ENCODE peak calls at places on chromosomes 13 and 19, in eight cellular contexts. O is ascending aorta, B is choroid plexus epithelial cell, T is GM23338, F is GM12865, G is foreskin fibroblast, Y is retinal pigment epithelial cell, R is ovary. M is an unnamed sample.

GRCh38 chr13:37194428-37194861 is 89.0 kb upstream of the CSNK1A1L start:
- DNase-seq in F (no peak), T (no peak), Y (no peak), B (peak), R (no peak), O (no peak), G (peak), M (peak)

GRCh38 chr19:13987101-13987890 is 18.8 kb downstream of the RFX1 start:
- DNase-seq in O (no peak), R (no peak), F (no peak), G (no peak), T (no peak), B (no peak), Y (no peak), M (no peak)

GRCh38 chr19:10780368-10780767 is 55.6 kb downstream of the TMED1 start:
- DNase-seq in T (no peak), O (peak), B (peak), F (no peak), R (no peak), Y (no peak), G (no peak), M (peak)

GRCh38 chr19:53583181-53583580 is 45.2 kb downstream of the ZNF331 start:
- DNase-seq in Y (no peak), B (no peak), R (no peak), F (no peak), G (no peak), O (no peak), T (no peak), M (no peak)

GRCh38 chr19:43499042-43499441 is 5.5 kb downstream of the PHLDB3 start:
- DNase-seq in B (no peak), Y (no peak), T (no peak), F (no peak), G (no peak), O (no peak), R (no peak), M (no peak)

GRCh38 chr13:50082426-50083283 is 67.4 kb downstream of the KCNRG start:
- DNase-seq in T (peak), R (peak), F (peak), O (no peak), Y (peak), G (peak), B (peak), M (peak)

GRCh38 chr19:49987159-49987698 is 26.3 kb upstream of the SIGLEC11 start:
- DNase-seq in B (peak), R (peak), F (peak), G (peak), T (peak), O (peak), Y (peak), M (peak)

GRCh38 chr13:40653558-40654318 is 12.7 kb downstream of the FOXO1 start:
- DNase-seq in B (no peak), O (no peak), R (no peak), F (peak), G (no peak), T (peak), Y (no peak), M (no peak)

GRCh38 chr13:45242070-45242469 is 41.2 kb upstream of the KCTD4 start:
- DNase-seq in O (no peak), Y (no peak), F (no peak), B (peak), T (no peak), G (peak), R (no peak), M (peak)

GRCh38 chr13:106561551-106562170 is 6.3 kb downstream of the ARGLU1 start:
- DNase-seq in B (peak), T (no peak), G (no peak), R (no peak), F (peak), Y (no peak), O (no peak), M (no peak)

GRCh38 chr19:41928221-41928683 is at the start of gene ERFL:
- DNase-seq in B (no peak), G (no peak), O (no peak), T (peak), Y (no peak), F (no peak), R (no peak), M (no peak)
- H3K4me3 ChIP-seq in B (peak), G (peak), O (peak), T (peak), Y (peak), F (peak), R (peak), M (peak)

DNA sequence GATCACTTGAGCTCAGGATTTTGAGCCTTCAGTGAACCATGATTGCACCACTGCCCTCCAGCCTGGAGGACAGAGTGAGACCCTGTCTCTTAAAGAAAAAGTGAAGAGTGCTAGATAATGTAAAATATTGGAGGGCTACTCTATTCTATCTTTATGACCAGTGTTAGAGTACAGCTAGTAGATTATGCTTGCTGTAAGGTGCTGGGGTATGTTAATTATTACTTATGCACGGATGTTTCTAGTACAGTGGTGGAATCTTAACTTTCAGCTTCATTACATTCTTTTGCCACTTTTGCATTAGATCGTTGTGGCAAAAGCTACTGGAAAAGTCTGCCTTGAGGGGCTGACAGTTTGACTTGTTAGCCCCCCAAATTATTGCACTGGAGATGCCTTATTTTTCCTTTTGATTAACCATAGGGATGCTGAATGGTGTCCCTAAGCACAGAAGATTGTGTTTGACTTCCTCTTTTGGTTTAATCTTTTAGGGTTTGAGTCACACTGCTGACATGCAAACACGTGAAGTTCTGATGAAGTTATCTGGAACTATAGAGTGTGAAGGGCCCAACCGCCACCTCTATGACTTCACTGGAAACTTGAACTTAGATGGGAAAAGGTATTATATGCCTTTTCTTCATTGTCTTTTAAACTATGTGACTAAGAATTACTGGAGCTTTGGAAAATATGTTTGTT is 169.8 kb downstream of the ATP8A2 start:
- DNase-seq in Y (no peak), O (no peak), T (no peak), B (no peak), F (no peak), G (no peak), R (no peak), M (no peak)
- H3K4me3 ChIP-seq in Y (no peak), O (no peak), T (no peak), B (no peak), F (no peak), G (no peak), R (no peak), M (no peak)

GRCh38 chr19:30873691-30874090 is 475.5 kb downstream of the TSHZ3 start:
- DNase-seq in G (no peak), Y (no peak), T (no peak), O (no peak), F (no peak), R (no peak), B (no peak), M (no peak)
- H3K4me3 ChIP-seq in G (no peak), Y (no peak), T (no peak), O (no peak), F (no peak), R (no peak), B (no peak), M (no peak)

DNA sequence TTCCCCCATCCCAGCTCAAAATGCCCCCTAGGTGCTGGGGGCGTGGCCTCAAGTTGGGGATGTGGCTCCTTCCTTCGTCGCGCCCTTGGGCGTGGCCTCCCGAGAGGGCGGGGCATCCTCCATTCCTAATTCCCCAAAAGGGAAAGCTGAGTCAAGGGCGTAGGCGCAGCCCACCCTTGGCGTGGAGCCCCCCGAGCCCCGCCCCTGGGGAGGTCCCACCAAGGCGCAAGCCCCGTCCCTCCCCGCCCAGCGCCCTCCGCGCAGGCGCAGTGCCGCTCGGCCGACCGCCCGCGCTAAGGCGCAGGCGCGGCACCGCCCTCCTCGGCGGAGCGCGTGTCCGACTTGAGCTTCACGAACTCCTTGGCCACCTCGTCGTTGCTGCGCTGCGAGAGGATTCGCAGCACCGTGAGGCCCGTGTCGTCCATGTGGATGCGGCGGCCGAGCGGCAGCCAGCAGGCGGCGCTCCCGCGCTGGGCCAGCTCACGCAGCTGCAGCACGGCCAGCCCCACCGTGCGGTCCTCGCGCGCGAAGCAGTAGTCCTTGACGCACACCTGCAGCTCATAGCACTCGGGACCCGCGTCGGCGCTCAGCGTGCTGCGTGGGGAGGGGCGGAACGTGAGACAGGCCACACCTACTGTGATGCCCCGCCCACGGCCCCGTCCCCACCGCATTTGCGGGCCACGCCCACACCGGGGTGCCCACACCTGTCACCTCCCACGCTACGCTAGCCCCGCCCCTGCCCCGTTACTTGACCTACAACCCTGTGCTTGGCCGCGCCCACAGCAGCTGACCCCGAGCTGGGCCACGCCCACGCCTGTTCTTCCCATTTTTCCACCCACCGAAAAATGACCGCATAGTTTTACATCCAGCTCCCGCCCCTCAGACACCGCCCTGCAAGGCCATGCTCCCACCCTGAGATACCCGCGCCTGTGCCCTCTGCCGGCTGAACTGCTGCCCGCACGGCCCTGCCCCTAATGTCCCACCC is 50.6 kb downstream of the COLGALT1 start:
- DNase-seq in G (peak), F (peak), O (peak), Y (peak), R (peak), B (peak), T (peak), M (peak)
- H3K4me3 ChIP-seq in G (peak), F (peak), O (peak), Y (peak), R (peak), B (peak), T (peak), M (peak)

GRCh38 chr13:99307247-99307646 is at the start of gene GPR183:
- DNase-seq in T (no peak), Y (no peak), B (no peak), O (no peak), R (no peak), F (peak), G (no peak), M (no peak)
- H3K4me3 ChIP-seq in T (no peak), Y (no peak), B (no peak), O (peak), R (no peak), F (peak), G (no peak), M (no peak)

DNA sequence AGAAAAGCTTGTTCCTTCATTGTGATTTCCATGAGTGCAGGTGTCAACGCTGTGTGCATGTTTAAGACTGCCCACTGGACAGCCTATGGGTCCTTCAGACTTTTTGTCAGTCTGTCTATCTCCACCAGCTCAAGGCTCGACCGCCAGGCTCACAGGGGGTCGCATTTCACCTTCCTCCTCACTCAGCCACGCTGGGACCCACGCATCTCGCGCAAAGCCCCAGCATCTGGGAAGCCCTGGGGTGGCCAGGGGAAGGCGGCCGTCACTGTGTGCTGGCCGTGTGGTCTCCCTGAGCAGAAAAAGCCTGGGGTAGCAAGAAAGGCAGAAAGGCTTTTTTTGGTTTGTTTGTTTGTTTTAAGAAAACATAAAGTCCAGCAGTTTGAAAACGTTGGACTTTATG is 48.5 kb downstream of the KLF2 start:
- DNase-seq in G (no peak), B (no peak), F (no peak), Y (no peak), R (no peak), T (no peak), O (no peak), M (no peak)
- H3K4me3 ChIP-seq in G (no peak), B (no peak), F (no peak), Y (no peak), R (no peak), T (no peak), O (no peak), M (no peak)

GRCh38 chr19:16874250-16874977 is 14.4 kb upstream of the F2RL3 start:
- DNase-seq in R (no peak), B (no peak), G (no peak), O (no peak), Y (no peak), F (no peak), T (no peak), M (no peak)
- H3K4me3 ChIP-seq in R (no peak), B (no peak), G (no peak), O (no peak), Y (no peak), F (no peak), T (no peak), M (no peak)

DNA sequence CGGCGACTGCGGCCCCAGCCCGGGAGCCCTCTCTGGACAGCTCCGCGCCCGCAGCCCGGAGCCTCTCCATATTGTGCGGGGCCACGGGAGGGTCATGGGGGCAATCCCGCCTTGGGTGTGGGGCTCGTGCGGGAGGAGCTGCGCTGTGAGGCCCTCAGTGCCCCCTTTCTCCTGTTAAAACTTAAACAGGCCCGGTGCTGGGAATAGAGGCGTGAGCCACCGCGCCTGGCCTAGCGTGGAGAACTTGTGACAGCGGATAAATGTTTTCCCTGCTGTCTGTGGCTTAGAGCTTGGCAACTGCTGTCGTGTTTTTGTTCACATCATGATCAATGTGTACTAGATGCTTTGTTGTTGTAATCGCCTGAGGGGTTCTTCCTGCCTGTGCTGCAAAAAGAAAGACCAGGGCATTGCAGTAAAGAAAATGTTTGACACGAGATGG is 588 bp downstream of the ZNF844 start:
- DNase-seq in F (peak), B (peak), R (no peak), T (peak), G (peak), O (no peak), Y (no peak), M (no peak)
- H3K4me3 ChIP-seq in F (peak), B (peak), R (peak), T (peak), G (peak), O (peak), Y (peak), M (peak)

DNA sequence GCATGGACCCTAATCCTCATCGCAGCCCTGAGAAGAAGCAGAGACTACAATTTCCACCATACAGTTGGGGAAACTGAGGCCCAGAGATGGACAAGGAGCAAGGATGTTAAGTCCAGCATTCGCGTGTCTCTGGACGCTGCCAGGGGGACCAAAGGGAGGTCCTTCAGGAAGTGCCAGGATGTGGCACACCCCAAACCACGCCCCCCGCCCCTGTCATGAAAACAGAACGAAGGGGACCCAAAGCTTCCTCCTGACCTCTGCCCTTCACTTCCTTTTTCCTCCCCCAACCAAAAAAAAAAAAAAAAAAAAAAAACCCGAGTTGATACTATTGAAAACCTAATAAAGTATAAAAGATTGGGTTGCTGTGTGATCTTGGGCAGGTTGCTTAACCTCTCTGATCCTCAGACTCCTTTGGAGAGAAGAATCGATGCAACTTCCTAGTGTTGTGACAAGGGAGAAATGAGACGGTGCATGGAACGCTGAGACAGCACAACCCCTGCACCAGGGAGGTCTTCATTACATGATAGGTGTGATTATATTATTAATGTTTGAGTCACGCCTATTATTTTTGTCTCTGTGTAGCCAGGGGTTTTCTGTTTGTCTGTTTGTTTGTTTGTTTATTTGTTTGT is 2.7 kb upstream of the ZBTB7A start:
- DNase-seq in R (no peak), G (no peak), T (peak), O (no peak), B (no peak), Y (no peak), F (no peak), M (no peak)
- H3K4me3 ChIP-seq in R (no peak), G (no peak), T (no peak), O (no peak), B (no peak), Y (no peak), F (no peak), M (no peak)